ENCODE peak calls at places on chromosome 1, in nine cellular contexts. J is RWPE1; K is CD8-positive, alpha-beta T cell; V is GM23248; M is heart left ventricle; G is A549; A is pancreas; H is CD4-positive, alpha-beta T cell; Y is aorta. N is an unnamed sample.
A peak's percentile ranks its signal among the peaks of the same experiment; 100 is the strongest.

GRCh38 chr1:159177273-159177907 is 6.0 kb downstream of the CADM3 start:
- DNase-seq in Y (no peak), M (no peak), G (peak; percentile 60), A (peak; percentile 67), K (no peak), H (no peak), V (peak; percentile 74), J (peak; percentile 71), N (no peak)

GRCh38 chr1:107525961-107526360 is 385.1 kb downstream of the NTNG1 start:
- DNase-seq in A (no peak), M (no peak), K (no peak), G (no peak), V (no peak), J (no peak), H (no peak), Y (no peak), N (no peak)

GRCh38 chr1:185973645-185974044 is 239.5 kb downstream of the HMCN1 start:
- DNase-seq in G (no peak), M (no peak), V (peak; percentile 94), K (no peak), H (no peak), A (no peak), J (no peak), Y (no peak), N (no peak)

GRCh38 chr1:197773856-197774255 is 1.4 kb downstream of the DENND1B start:
- DNase-seq in K (no peak), M (no peak), H (no peak), V (peak; percentile 13), J (no peak), G (no peak), Y (no peak), A (no peak), N (no peak)

GRCh38 chr1:91741906-91742305 is 144.0 kb downstream of the TGFBR3 start:
- DNase-seq in V (no peak), J (no peak), G (no peak), H (no peak), A (no peak), Y (no peak), K (no peak), M (no peak), N (no peak)

GRCh38 chr1:221457706-221458429 is 284.0 kb downstream of the DUSP10 start:
- DNase-seq in H (no peak), Y (no peak), V (peak; percentile 69), K (no peak), M (no peak), J (no peak), G (no peak), A (no peak), N (no peak)

GRCh38 chr1:68024635-68025338 is 25.6 kb downstream of the DIRAS3 start:
- DNase-seq in H (no peak), K (no peak), J (no peak), G (no peak), A (no peak), M (no peak), Y (no peak), V (no peak), N (no peak)

GRCh38 chr1:23559136-23559984 is at the start of gene ID3:
- DNase-seq in K (peak; percentile 83), H (peak; percentile 93), M (peak; percentile 99), V (peak; percentile 99), A (peak; percentile 97), J (peak; percentile 89), Y (peak; percentile 99), G (peak; percentile 95), N (peak; percentile 75)

GRCh38 chr1:157551694-157552693 is at the start of gene FCRL5:
- DNase-seq in H (no peak), K (no peak), V (no peak), J (no peak), G (no peak), Y (no peak), A (no peak), M (no peak), N (no peak)

GRCh38 chr1:16172964-16173446 is 17.1 kb upstream of the EPHA2 start:
- DNase-seq in K (no peak), G (peak; percentile 83), V (peak; percentile 59), H (no peak), J (no peak), A (no peak), M (no peak), Y (peak; percentile 55), N (no peak)

GRCh38 chr1:154747841-154748766 is 122.0 kb downstream of the KCNN3 start:
- DNase-seq in A (no peak), Y (no peak), J (no peak), G (no peak), V (peak; percentile 54), K (peak; percentile 19), H (peak; percentile 57), M (no peak), N (no peak)

DNA sequence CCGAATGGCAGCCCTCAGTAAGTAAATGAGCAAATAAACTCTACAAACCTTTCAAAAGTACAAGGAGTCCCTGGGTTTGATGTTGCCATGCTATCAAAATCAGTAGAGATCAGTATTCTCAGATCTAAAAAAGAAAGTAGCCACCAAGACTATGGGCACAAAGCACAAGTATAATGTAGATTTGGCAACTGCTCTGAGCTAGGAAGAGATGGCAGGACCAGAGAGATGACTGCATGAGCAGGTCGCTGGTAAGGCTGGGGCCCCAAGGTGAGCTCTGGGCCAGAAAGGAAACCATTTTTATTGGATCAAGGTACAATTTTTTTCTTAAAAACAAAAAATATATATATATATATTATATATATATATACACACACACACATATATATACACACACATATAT is 3.1 kb upstream of the ADORA3 start:
- DNase-seq in Y (no peak), M (no peak), K (no peak), J (no peak), H (no peak), V (no peak), A (no peak), G (no peak), N (no peak)
- H3K27ac ChIP-seq in Y (no peak overlapping the region), M (peak overlapping the region; percentile 26), K (no peak overlapping the region), J (no peak overlapping the region), H (no peak overlapping the region), V (no peak overlapping the region), A (no peak overlapping the region), G (no peak overlapping the region), N (peak overlapping the region; percentile 75)

GRCh38 chr1:8075511-8076051 is 49.5 kb upstream of the ERRFI1 start:
- DNase-seq in Y (no peak), G (peak; percentile 72), V (peak; percentile 12), M (no peak), A (no peak), K (no peak), J (no peak), H (no peak), N (no peak)

GRCh38 chr1:8078176-8078671 is 52.1 kb upstream of the ERRFI1 start:
- DNase-seq in Y (no peak), A (no peak), H (no peak), M (no peak), G (peak; percentile 44), K (no peak), V (peak; percentile 80), J (peak; percentile 82), N (no peak)

GRCh38 chr1:8077120-8077573 is 51.0 kb upstream of the ERRFI1 start:
- DNase-seq in G (peak; percentile 93), J (peak; percentile 71), V (peak; percentile 97), M (peak; percentile 66), Y (peak; percentile 83), A (peak; percentile 62), K (no peak), H (no peak), N (no peak)

GRCh38 chr1:8076171-8076570 is 50.1 kb upstream of the ERRFI1 start:
- DNase-seq in H (no peak), A (peak; percentile 39), M (no peak), K (no peak), Y (no peak), G (no peak), J (no peak), V (no peak), N (no peak)

DNA sequence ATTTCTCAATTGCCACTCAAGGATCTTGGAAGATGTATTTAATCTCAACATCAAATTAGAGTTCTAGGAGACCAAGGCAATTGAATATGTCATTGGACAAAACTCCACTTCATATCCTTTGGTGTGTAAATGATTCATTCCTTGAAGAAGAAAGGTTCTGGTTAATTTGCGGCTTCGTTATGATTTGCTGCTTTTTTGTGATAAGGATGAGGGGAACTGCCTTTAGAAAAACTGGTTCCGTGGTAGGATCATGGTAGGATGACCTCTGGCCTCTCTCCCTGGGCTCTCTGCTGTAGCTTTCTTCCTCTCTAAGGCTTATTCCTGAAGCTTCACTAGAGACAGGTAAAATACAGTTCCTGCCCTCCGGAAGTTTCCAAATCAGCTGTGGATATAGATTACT is 51.5 kb upstream of the ERRFI1 start:
- DNase-seq in A (no peak), K (no peak), M (no peak), Y (no peak), G (no peak), V (no peak), H (no peak), J (no peak), N (no peak)
- H3K27ac ChIP-seq in A (peak overlapping the region; percentile 58), K (no peak overlapping the region), M (peak overlapping the region; percentile 59), Y (peak overlapping the region; percentile 100), G (peak overlapping the region; percentile 88), V (peak overlapping the region; percentile 70), H (no peak overlapping the region), J (peak overlapping the region; percentile 79), N (no peak overlapping the region)

GRCh38 chr1:17563494-17564281 is 24.2 kb downstream of the ARHGEF10L start:
- DNase-seq in G (no peak), J (no peak), Y (peak; percentile 78), V (peak; percentile 30), M (no peak), K (no peak), A (no peak), H (no peak), N (no peak)

GRCh38 chr1:17565551-17565971 is 26.1 kb downstream of the ARHGEF10L start:
- DNase-seq in A (no peak), K (no peak), J (no peak), H (no peak), V (no peak), G (no peak), Y (no peak), M (no peak), N (no peak)

GRCh38 chr1:17566892-17567291 is 27.4 kb downstream of the ARHGEF10L start:
- DNase-seq in A (no peak), H (no peak), V (no peak), J (no peak), Y (no peak), G (no peak), K (no peak), M (no peak), N (no peak)

GRCh38 chr1:17562375-17562774 is 22.9 kb downstream of the ARHGEF10L start:
- DNase-seq in G (no peak), V (no peak), A (no peak), Y (no peak), M (no peak), J (no peak), H (no peak), K (no peak), N (no peak)

GRCh38 chr1:17564458-17565393 is 25.2 kb downstream of the ARHGEF10L start:
- DNase-seq in K (no peak), G (no peak), J (no peak), Y (peak; percentile 73), H (no peak), A (peak; percentile 83), V (no peak), M (no peak), N (no peak)
- H3K27ac ChIP-seq in K (no peak overlapping the region), G (peak overlapping the region; percentile 28), J (peak overlapping the region; percentile 17), Y (peak overlapping the region; percentile 99), H (no peak overlapping the region), A (peak overlapping the region; percentile 71), V (no peak overlapping the region), M (peak overlapping the region; percentile 87), N (peak overlapping the region; percentile 74)

DNA sequence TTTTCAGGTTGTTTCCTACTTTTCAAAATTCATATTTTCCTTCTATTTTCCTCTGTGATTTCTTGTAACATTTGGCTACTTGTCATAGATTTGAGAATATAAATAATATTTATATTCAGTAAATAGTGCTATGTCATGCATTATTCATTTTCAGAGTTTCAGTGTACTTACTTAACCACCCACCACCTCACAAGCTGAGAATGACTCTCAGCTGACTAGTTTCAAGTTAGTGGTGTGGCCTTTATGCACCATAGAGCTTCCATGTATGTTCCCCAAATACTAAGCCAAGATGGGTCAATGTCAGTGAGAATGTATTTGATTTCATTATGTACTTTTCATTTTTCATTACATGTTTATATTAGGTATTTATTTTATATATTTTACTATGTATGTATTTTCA is 56.9 kb upstream of the RGS1 start:
- DNase-seq in J (no peak), G (no peak), A (no peak), Y (no peak), M (no peak), V (peak; percentile 9), K (no peak), H (no peak), N (no peak)
- H3K27ac ChIP-seq in J (no peak overlapping the region), G (no peak overlapping the region), A (no peak overlapping the region), Y (no peak overlapping the region), M (no peak overlapping the region), V (no peak overlapping the region), K (no peak overlapping the region), H (no peak overlapping the region), N (no peak overlapping the region)

N was measured in caudate nucleus.